ENCODE peak calls at places on chromosomes 13 and 19, in seven cellular contexts. Y is PC-3, V is thoracic aorta, S is B cell, B is Peyer's patch, L is GM10248, J is lung. C is an unnamed sample.

GRCh38 chr19:11495481-11495880 is 10.2 kb downstream of the ZNF653 start:
- DNase-seq in Y (no peak), V (no peak), S (no peak), B (no peak), L (no peak), J (no peak), C (no peak)

GRCh38 chr13:45456196-45456972 is 8.4 kb upstream of the COG3 start:
- DNase-seq in Y (peak), V (no peak), S (no peak), B (no peak), L (no peak), J (no peak), C (no peak)

GRCh38 chr13:106522112-106522511 is 13.3 kb downstream of the EFNB2 start:
- DNase-seq in Y (no peak), V (no peak), S (no peak), B (no peak), L (no peak), J (no peak), C (no peak)

GRCh38 chr13:80924596-80924995 is 583.7 kb upstream of the SPRY2 start:
- DNase-seq in Y (no peak), V (no peak), S (no peak), B (no peak), L (no peak), J (no peak), C (no peak)

GRCh38 chr19:3357731-3358391 is 8.5 kb upstream of the NFIC start:
- DNase-seq in Y (no peak), V (no peak), S (no peak), B (no peak), L (no peak), J (no peak), C (no peak)

GRCh38 chr19:38670921-38671398 is 23.5 kb downstream of the ACTN4 start:
- DNase-seq in Y (no peak), V (no peak), S (no peak), B (peak), L (no peak), J (no peak), C (no peak)

GRCh38 chr13:32829676-32830091 is 186.5 kb upstream of the KL start:
- DNase-seq in Y (peak), V (no peak), S (no peak), B (no peak), L (no peak), J (no peak), C (no peak)

GRCh38 chr13:23427342-23428182 is 5.9 kb downstream of the SACS start:
- DNase-seq in Y (peak), V (peak), S (no peak), B (no peak), L (no peak), J (no peak), C (no peak)

GRCh38 chr13:97189943-97190342 is 32.2 kb upstream of the MBNL2 start:
- DNase-seq in Y (no peak), V (no peak), S (no peak), B (no peak), L (no peak), J (no peak), C (no peak)

DNA sequence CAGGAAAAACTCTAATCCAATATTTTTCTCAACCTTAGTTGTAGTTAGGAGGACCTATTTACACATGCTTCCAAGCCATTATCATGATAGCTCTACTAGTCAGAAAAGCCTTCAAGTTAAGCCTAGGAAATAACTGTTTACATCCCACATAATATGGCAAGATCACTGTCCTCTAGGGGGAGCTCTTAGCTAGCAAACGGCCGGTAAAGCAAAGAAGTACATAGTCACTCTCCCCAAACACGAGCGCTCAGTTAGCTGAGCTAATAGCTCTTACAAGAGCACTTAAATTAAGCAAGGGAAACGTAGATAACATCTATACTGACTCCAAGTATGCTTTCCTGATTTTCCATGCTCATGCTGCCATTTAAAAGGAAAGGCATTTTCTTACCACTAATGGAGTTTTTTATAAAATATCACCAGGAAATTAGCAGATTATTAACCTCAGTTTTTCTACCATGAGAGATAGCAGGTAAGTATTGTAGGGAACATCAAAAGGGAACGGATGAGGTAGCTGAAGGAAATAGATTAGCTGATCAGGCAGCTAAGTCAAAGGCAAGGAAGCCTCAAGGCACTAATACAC is 100.6 kb upstream of the PABPC3 start:
- DNase-seq in Y (peak), V (no peak), S (peak), B (peak), L (peak), J (peak), C (peak)
- TF ChIP-seq CTCF in Y (peak), V (peak), S (peak), B (peak), L (peak), J (peak), C (peak)

DNA sequence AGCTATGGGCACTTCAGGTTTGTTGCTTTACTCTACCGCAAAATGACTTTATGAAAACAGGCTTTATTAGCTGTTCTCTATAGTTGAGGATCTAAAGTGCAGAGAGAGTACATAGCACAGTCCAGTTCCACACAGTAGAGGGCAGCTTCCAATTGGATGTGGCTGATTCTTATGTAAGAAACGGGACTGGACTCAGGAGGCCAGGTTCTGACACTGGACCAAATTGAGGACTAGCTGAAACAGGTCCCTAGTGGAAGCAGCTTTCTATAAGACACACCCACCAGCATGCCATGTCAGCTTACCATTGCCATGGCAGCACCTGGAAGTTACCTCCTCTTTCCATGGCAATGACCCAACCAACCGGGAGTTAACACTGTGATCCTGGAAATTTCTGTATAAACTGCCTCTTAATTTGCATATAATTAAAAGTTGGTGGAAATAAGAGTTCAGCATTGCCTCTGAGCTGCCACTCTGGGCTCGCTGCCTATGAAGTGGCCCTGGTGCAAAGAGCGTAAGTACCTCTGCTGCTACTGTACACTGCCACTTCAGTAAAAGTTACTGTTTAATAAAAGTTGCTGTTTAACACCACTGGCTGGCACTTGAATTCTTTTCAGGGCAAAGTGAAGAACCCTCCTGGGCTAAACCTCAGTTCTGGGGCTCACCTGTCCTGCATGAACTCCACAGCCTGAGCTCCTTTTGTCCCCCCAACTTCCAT is 211.9 kb upstream of the SLC10A2 start:
- DNase-seq in Y (no peak), V (no peak), S (no peak), B (no peak), L (no peak), J (no peak), C (no peak)
- TF ChIP-seq CTCF in Y (no peak), V (no peak), S (no peak), B (no peak), L (no peak), J (no peak), C (no peak)

DNA sequence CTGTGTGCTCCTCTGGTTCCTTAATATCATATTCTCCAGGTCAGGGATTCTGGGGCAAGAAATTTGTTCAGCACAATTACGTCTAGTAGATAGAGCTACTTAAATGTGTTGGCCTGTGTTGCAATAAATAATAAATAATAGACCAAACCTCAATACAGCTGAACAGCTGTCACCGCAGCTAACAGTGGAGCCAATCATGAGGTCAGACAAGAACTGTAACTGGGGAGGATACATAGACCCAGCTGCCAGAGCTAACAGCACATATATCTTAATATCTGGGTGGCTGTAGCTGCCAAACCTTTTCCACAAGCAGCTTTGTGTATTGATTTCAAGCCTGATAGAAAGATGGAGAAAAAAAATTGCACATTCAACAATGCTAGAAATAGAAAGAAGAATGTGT is 1596.4 kb upstream of the PCDH20 start:
- DNase-seq in Y (no peak), V (no peak), S (no peak), B (no peak), L (no peak), J (no peak), C (no peak)
- TF ChIP-seq CTCF in Y (no peak), V (no peak), S (no peak), B (no peak), L (no peak), J (no peak), C (no peak)

GRCh38 chr19:14315433-14315832 is 65.8 kb upstream of the ADGRE5 start:
- DNase-seq in Y (no peak), V (no peak), S (no peak), B (no peak), L (no peak), J (no peak), C (no peak)
- TF ChIP-seq CTCF in Y (peak), V (no peak), S (no peak), B (no peak), L (no peak), J (no peak), C (no peak)

GRCh38 chr13:20136781-20137703 is 23.8 kb downstream of the GJA3 start:
- DNase-seq in Y (no peak), V (no peak), S (no peak), B (peak), L (peak), J (peak), C (peak)
- TF ChIP-seq CTCF in Y (peak), V (no peak), S (no peak), B (no peak), L (peak), J (no peak), C (peak)

DNA sequence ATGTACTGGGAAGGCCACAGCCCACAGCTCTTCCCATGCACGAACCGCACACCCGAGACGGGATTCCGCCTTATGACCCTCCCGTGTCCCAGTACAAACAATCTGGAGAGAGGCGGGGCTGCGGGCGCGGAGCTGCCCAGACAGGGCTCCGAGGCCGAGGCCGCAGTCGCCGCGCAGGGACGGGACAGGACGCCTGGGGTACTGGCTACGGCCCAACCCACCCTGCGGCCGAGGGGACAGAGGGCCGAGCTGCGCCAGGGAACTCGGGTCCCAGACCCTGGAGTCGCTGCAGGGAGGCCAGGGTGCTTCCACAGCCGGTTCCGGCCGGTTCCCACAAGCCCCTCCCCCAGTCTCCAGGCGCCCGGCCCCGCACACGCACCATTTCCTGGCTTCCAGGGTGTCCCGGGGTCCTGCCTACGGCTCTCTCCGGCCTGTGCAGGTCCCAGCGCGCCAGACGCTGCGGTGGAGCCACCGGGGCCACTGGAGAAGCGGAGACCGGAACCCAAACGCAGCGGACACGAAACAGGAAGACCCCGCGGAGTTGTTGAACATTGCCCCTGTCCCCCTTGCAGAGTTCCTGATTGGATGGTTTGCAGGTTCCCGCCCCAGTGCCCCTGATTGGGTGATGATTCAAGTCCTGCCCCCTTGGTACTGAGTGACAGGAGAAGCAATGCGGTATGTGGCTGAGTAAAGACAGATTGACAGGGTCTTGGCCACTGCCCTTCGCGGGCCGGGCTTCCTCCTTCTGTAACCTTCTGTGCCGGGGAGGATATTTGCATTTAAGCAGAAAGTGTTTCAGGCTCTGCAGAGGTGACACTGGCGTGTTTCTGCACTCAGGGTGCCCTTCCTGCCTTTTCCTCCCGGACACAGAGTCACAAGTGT is at the start of gene ZNF564:
- DNase-seq in Y (peak), V (peak), S (peak), B (peak), L (peak), J (peak), C (peak)
- TF ChIP-seq CTCF in Y (no peak), V (no peak), S (no peak), B (no peak), L (no peak), J (no peak), C (no peak)

DNA sequence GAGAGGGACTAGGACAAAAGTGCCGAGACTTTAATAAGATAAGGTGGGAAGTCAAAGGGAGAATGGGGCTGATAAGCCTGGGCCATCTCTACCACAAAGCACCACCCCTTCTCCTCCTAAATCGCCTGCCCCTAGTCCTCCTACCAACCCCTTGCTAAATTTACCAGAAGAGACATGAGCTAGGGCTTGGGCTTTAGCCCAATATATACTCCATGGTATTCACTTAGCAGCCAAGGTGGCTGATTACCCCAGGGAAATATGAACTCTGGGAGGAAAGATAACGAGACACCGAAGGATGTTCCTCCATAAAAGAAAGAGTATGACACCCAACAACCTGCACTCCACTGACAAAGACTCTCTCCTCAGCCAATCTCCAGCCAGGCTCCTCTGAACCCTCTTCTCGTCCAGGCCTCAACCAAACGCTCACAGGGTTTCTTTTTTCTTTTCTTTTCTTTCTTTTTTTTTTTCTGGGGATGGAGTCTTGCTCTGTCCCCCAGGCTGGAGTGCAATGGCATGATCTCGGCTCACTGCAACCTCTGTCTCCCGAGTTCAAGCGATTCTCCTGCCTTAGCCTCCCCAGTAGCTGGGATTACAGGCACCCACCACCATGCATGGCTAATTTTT is 610.2 kb downstream of the UQCRFS1 start:
- DNase-seq in Y (no peak), V (no peak), S (no peak), B (no peak), L (no peak), J (no peak), C (no peak)
- TF ChIP-seq CTCF in Y (no peak), V (no peak), S (no peak), B (no peak), L (no peak), J (no peak), C (no peak)

GRCh38 chr19:406999-407491 is 1.9 kb downstream of the C2CD4C start:
- DNase-seq in Y (no peak), V (no peak), S (no peak), B (no peak), L (no peak), J (no peak), C (peak)
- TF ChIP-seq CTCF in Y (no peak), V (no peak), S (no peak), B (no peak), L (no peak), J (no peak), C (no peak)

GRCh38 chr19:34370117-34370516 is 5.1 kb downstream of the GPI start:
- DNase-seq in Y (no peak), V (no peak), S (no peak), B (peak), L (no peak), J (no peak), C (no peak)
- TF ChIP-seq CTCF in Y (no peak), V (no peak), S (no peak), B (no peak), L (no peak), J (no peak), C (no peak)

GRCh38 chr13:35736876-35737275 is 260.4 kb upstream of the MAB21L1 start:
- DNase-seq in Y (no peak), V (no peak), S (no peak), B (no peak), L (no peak), J (no peak), C (no peak)
- TF ChIP-seq CTCF in Y (no peak), V (no peak), S (no peak), B (no peak), L (no peak), J (no peak), C (no peak)